ENCODE peak calls at places on chromosomes 6 and 20, in seven cellular contexts. L, F, G, I, Y, T and E are unnamed samples. For H3K27me3, the result is how much of the 10 kb centered on the place peaks cover.

GRCh38 chr6:142913511-142914047 is 31.4 kb downstream of the HIVEP2 start:
- DNase-seq in G (no peak), F (no peak), T (peak), I (no peak), L (no peak), Y (no peak), E (no peak)

GRCh38 chr6:166586424-166587156 is at the start of gene RAMACL:
- DNase-seq in L (peak), Y (no peak), F (no peak), G (peak), T (no peak), I (no peak), E (no peak)

GRCh38 chr6:151349651-151350270 is 41.6 kb downstream of the ZBTB2 start:
- DNase-seq in L (no peak), I (no peak), F (no peak), T (no peak), Y (no peak), G (no peak), E (no peak)

GRCh38 chr6:21500314-21500713 is 93.2 kb upstream of the SOX4 start:
- DNase-seq in L (no peak), T (no peak), I (no peak), G (no peak), Y (no peak), F (no peak), E (peak)

GRCh38 chr6:133707456-133707855 is 181.5 kb upstream of the TCF21 start:
- DNase-seq in G (no peak), L (no peak), F (peak), Y (no peak), T (no peak), I (no peak), E (peak)

GRCh38 chr6:35318200-35318844 is 20.7 kb downstream of the DEF6 start:
- DNase-seq in I (peak), Y (peak), T (peak), L (peak), F (peak), G (peak), E (peak)

GRCh38 chr6:4723383-4723782 is 52.8 kb upstream of the CDYL start:
- DNase-seq in F (no peak), T (no peak), I (no peak), L (no peak), Y (no peak), G (peak), E (no peak)

GRCh38 chr20:47413189-47413588 is 56.7 kb upstream of the ZMYND8 start:
- DNase-seq in L (no peak), T (no peak), F (no peak), G (no peak), I (no peak), Y (no peak), E (no peak)

GRCh38 chr6:36688534-36689075 is 9.0 kb upstream of the RAB44 start:
- DNase-seq in G (no peak), F (peak), L (no peak), T (no peak), I (no peak), Y (no peak), E (peak)

GRCh38 chr6:158674342-158674969 is 24.6 kb downstream of the SYTL3 start:
- DNase-seq in F (no peak), L (no peak), T (no peak), G (no peak), Y (no peak), I (no peak), E (no peak)

GRCh38 chr6:98957440-98957839 is 9.7 kb upstream of the FBXL4 start:
- DNase-seq in F (peak), Y (no peak), T (peak), G (no peak), I (no peak), L (no peak), E (peak)

GRCh38 chr6:15819841-15820240 is 157.0 kb upstream of the DTNBP1 start:
- DNase-seq in F (no peak), G (no peak), T (no peak), Y (no peak), L (no peak), I (no peak), E (no peak)

GRCh38 chr20:23445596-23446217 is 6.2 kb downstream of the CSTL1 start:
- DNase-seq in G (no peak), F (peak), T (peak), I (no peak), Y (no peak), L (peak), E (peak)

GRCh38 chr6:36839819-36840379 is 655 bp upstream of the CPNE5 start:
- DNase-seq in F (no peak), I (no peak), Y (no peak), L (peak), T (no peak), G (no peak), E (peak)

DNA sequence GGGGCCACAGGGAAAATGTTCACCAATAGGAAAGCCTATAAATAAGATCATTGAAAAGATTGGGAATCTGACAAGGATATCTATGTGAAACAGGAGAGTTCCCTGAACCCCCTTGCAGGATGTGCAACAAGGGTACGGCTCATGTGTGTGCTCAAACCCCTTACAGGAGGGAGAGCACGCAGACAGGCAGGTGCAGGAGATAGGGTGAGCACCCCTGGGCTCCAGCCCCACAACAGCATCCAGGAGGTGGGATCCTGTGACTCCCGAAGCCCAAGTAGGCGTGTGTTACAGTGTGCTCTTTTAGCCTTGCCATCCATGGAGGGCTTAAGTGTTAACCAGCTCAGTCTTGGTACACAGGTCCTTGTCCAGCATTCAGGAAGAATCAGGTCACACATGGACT is 204.2 kb downstream of the BMP7 start:
- DNase-seq in F (no peak), G (no peak), L (no peak), T (no peak), I (no peak), Y (no peak), E (no peak)
- H2BK120ac ChIP-seq in F (no peak), G (no peak), L (no peak), T (no peak), I (no peak), Y (no peak), E (no peak)

DNA sequence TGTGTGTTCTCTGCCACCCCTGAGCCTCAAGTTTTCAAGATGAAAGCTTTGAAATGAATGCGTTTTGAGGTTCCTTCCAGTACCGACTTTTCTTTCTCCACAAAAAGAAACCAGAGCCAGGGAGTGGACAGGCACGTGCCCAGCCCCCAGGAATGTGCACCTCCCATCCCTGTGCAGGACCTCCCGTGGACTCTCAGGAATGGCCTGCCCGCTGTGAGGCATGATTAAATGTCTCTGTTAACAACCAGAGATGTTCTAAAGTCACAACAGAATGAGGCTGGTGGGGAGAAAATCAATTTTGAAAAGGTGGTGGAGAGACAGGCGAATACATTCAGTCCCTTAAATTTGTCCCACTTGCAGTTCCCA is 1.5 kb downstream of the TGM3 start:
- DNase-seq in G (no peak), T (no peak), Y (no peak), L (peak), I (peak), F (no peak), E (no peak)
- H3K27me3 ChIP-seq in G (under half), T (under half), Y (under half), L (under half), I (under half), F (under half), E (under half)

DNA sequence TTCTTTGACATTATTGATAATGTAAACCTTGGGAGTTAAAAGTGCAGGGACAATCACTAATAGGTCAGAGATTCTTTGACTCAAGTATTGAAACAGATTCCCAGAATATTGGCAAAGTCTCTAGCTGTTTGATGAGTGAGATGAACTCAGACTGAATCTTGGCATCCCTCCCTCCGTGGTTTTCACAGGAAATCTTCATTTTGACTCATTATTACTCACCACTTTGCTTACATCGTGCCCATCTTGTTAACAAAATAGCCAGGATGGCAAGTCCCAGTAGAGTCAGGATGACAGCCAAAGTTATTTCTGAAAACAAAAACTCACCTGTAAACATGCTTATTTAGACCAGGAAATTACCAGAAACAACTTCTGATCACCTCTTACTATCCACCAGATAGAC is 2.0 kb downstream of the TSBP1 start:
- DNase-seq in I (no peak), F (peak), L (no peak), T (no peak), G (no peak), Y (no peak), E (peak)
- H4K8ac ChIP-seq in I (no peak), F (no peak), L (no peak), T (no peak), G (no peak), Y (no peak), E (no peak)

DNA sequence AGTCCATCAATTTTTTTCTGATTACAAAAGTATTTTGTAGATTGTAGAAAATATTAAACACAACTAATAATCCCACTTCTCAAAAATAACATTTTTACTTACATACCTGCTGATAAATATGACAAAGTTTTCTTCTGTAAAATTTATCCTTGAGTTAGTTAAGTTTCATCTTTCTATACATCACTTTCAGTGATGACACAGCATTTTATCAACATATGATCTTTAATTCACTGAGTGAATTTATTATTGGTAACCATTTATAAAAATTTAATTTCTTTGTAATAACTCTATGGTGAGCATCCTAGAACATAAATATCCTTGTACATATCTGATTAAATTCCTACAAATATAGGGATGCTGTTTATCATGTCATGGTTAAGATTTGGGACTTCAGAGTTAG is 385.0 kb upstream of the SLC35B3 start:
- DNase-seq in G (no peak), F (no peak), L (no peak), I (no peak), Y (no peak), T (no peak), E (no peak)
- H2BK120ac ChIP-seq in G (no peak), F (no peak), L (no peak), I (no peak), Y (no peak), T (no peak), E (no peak)

GRCh38 chr20:8309638-8310037 is 177.6 kb downstream of the PLCB1 start:
- DNase-seq in Y (no peak), I (peak), G (peak), T (no peak), F (peak), L (peak), E (no peak)
- H3K27me3 ChIP-seq in Y (under half), I (under half), G (under half), T (under half), F (under half), L (under half), E (under half)

GRCh38 chr20:49511788-49512525 is 29.5 kb upstream of the KCNB1 start:
- DNase-seq in L (no peak), G (no peak), F (no peak), I (no peak), T (no peak), Y (no peak), E (no peak)
- H4K8ac ChIP-seq in L (no peak), G (no peak), F (no peak), I (peak), T (no peak), Y (no peak), E (no peak)

DNA sequence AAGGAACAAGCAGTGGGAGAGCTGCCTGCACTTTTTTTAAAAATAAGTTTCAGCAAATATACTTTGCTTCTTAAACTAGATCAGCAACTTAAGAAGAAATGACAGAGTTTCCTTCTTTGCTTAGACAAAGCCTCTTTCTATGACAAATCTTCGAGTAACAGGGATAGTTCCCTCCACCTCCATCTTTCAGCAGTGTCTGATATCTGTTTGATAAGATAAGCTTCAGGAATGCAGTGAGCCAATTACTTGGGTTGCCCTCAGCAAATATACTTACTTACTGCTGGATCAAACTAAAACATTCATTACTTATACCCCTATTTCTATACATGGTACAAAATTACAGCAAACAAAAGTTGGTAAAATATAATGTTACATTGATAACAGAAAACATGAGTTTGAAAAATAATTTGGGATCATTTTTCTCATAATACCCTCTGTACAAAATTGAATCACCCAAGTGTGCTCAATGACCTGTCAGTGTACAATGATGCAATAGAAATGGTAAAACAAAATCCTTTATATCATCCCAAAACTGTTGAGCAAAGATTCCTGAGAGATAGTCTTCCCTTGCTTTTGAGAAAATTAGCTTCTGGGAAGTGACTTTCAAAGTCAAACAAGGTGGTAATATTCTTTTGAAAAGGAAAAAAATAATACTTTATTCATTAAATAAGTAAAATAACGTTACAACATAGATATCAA is 24.5 kb downstream of the FRK start:
- DNase-seq in G (no peak), T (no peak), I (no peak), F (no peak), Y (no peak), L (peak), E (no peak)
- H2BK120ac ChIP-seq in G (no peak), T (no peak), I (no peak), F (no peak), Y (no peak), L (no peak), E (no peak)